ENCODE peak calls at places on chromosomes 3 and 15, in eight cellular contexts. One of them, this sample, is unnamed. For H3K27me3 and H3K9me3, the result is how much of the 10 kb centered on the place peaks cover.

GRCh38 chr15:51776952-51777574 is 25.7 kb downstream of the TMOD2 start:
- DNase-seq in body of pancreas: peak
- DNase-seq in left ventricle myocardium inferior: no peak
- DNase-seq in AG04450: peak
- DNase-seq in ovary: peak
- DNase-seq in A673: peak
- DNase-seq in endothelial cell of umbilical vein: peak
- DNase-seq in cardiac muscle cell: peak
- DNase-seq in this sample: peak

GRCh38 chr15:59158701-59159034 is 48.0 kb upstream of the LDHAL6B start:
- DNase-seq in ovary: no peak
- DNase-seq in AG04450: no peak
- DNase-seq in body of pancreas: peak
- DNase-seq in cardiac muscle cell: no peak
- DNase-seq in endothelial cell of umbilical vein: no peak
- DNase-seq in A673: no peak
- DNase-seq in left ventricle myocardium inferior: no peak
- DNase-seq in this sample: peak

GRCh38 chr3:117322866-117323265 is 613.3 kb downstream of the TUSC7 start:
- DNase-seq in AG04450: no peak
- DNase-seq in A673: peak
- DNase-seq in cardiac muscle cell: peak
- DNase-seq in ovary: no peak
- DNase-seq in body of pancreas: no peak
- DNase-seq in left ventricle myocardium inferior: no peak
- DNase-seq in endothelial cell of umbilical vein: peak
- DNase-seq in this sample: no peak

GRCh38 chr3:190436356-190436755 is 13.3 kb downstream of the TMEM207 start:
- DNase-seq in ovary: no peak
- DNase-seq in cardiac muscle cell: no peak
- DNase-seq in AG04450: no peak
- DNase-seq in body of pancreas: no peak
- DNase-seq in A673: no peak
- DNase-seq in left ventricle myocardium inferior: no peak
- DNase-seq in endothelial cell of umbilical vein: no peak
- DNase-seq in this sample: no peak

GRCh38 chr3:81477740-81478139 is 283.7 kb downstream of the GBE1 start:
- DNase-seq in A673: no peak
- DNase-seq in left ventricle myocardium inferior: no peak
- DNase-seq in ovary: no peak
- DNase-seq in body of pancreas: no peak
- DNase-seq in cardiac muscle cell: no peak
- DNase-seq in endothelial cell of umbilical vein: no peak
- DNase-seq in AG04450: no peak
- DNase-seq in this sample: no peak

GRCh38 chr15:90946538-90946937 is 8.1 kb upstream of the RCCD1 start:
- DNase-seq in body of pancreas: no peak
- DNase-seq in AG04450: no peak
- DNase-seq in cardiac muscle cell: no peak
- DNase-seq in A673: no peak
- DNase-seq in endothelial cell of umbilical vein: no peak
- DNase-seq in ovary: no peak
- DNase-seq in left ventricle myocardium inferior: no peak
- DNase-seq in this sample: no peak

GRCh38 chr3:133762539-133762938 is 16.3 kb downstream of the TF start:
- DNase-seq in endothelial cell of umbilical vein: no peak
- DNase-seq in AG04450: no peak
- DNase-seq in A673: no peak
- DNase-seq in cardiac muscle cell: no peak
- DNase-seq in ovary: no peak
- DNase-seq in body of pancreas: no peak
- DNase-seq in left ventricle myocardium inferior: no peak
- DNase-seq in this sample: no peak

GRCh38 chr15:27057904-27058645 is 87.1 kb downstream of the GABRG3 start:
- DNase-seq in left ventricle myocardium inferior: no peak
- DNase-seq in A673: no peak
- DNase-seq in body of pancreas: no peak
- DNase-seq in cardiac muscle cell: no peak
- DNase-seq in ovary: no peak
- DNase-seq in AG04450: no peak
- DNase-seq in endothelial cell of umbilical vein: no peak
- DNase-seq in this sample: no peak

GRCh38 chr3:149658444-149659172 is 783 bp upstream of the WWTR1 start:
- DNase-seq in body of pancreas: peak
- DNase-seq in endothelial cell of umbilical vein: peak
- DNase-seq in ovary: peak
- DNase-seq in cardiac muscle cell: peak
- DNase-seq in A673: peak
- DNase-seq in left ventricle myocardium inferior: peak
- DNase-seq in AG04450: peak
- DNase-seq in this sample: peak

GRCh38 chr3:41194701-41195100 is 4.6 kb upstream of the CTNNB1 start:
- DNase-seq in ovary: no peak
- DNase-seq in cardiac muscle cell: no peak
- DNase-seq in A673: no peak
- DNase-seq in body of pancreas: no peak
- DNase-seq in endothelial cell of umbilical vein: no peak
- DNase-seq in AG04450: no peak
- DNase-seq in left ventricle myocardium inferior: no peak
- DNase-seq in this sample: no peak

GRCh38 chr3:108219336-108219735 is 2.9 kb downstream of the IFT57 start:
- DNase-seq in cardiac muscle cell: no peak
- DNase-seq in body of pancreas: no peak
- DNase-seq in ovary: no peak
- DNase-seq in left ventricle myocardium inferior: no peak
- DNase-seq in A673: no peak
- DNase-seq in endothelial cell of umbilical vein: no peak
- DNase-seq in AG04450: no peak
- DNase-seq in this sample: no peak

GRCh38 chr3:144770813-144771400 is 799.3 kb downstream of the DIPK2A start:
- DNase-seq in left ventricle myocardium inferior: no peak
- DNase-seq in endothelial cell of umbilical vein: peak
- DNase-seq in AG04450: peak
- DNase-seq in ovary: no peak
- DNase-seq in body of pancreas: no peak
- DNase-seq in cardiac muscle cell: peak
- DNase-seq in A673: peak
- DNase-seq in this sample: no peak

GRCh38 chr3:128496019-128496601 is 3.1 kb upstream of the GATA2 start:
- DNase-seq in ovary: no peak
- DNase-seq in A673: no peak
- DNase-seq in cardiac muscle cell: no peak
- DNase-seq in AG04450: no peak
- DNase-seq in left ventricle myocardium inferior: no peak
- DNase-seq in endothelial cell of umbilical vein: no peak
- DNase-seq in body of pancreas: no peak
- DNase-seq in this sample: no peak

GRCh38 chr3:128498127-128498626 is 5.2 kb upstream of the GATA2 start:
- DNase-seq in body of pancreas: no peak
- DNase-seq in left ventricle myocardium inferior: no peak
- DNase-seq in AG04450: no peak
- DNase-seq in endothelial cell of umbilical vein: peak
- DNase-seq in A673: no peak
- DNase-seq in cardiac muscle cell: no peak
- DNase-seq in ovary: no peak
- DNase-seq in this sample: no peak

GRCh38 chr3:128498901-128499530 is 6.0 kb upstream of the GATA2 start:
- DNase-seq in endothelial cell of umbilical vein: no peak
- DNase-seq in left ventricle myocardium inferior: no peak
- DNase-seq in ovary: no peak
- DNase-seq in A673: no peak
- DNase-seq in AG04450: no peak
- DNase-seq in cardiac muscle cell: no peak
- DNase-seq in body of pancreas: no peak
- DNase-seq in this sample: no peak

GRCh38 chr3:128496602-128497304 is 3.8 kb upstream of the GATA2 start:
- DNase-seq in ovary: peak
- DNase-seq in cardiac muscle cell: no peak
- DNase-seq in left ventricle myocardium inferior: no peak
- DNase-seq in endothelial cell of umbilical vein: peak
- DNase-seq in AG04450: no peak
- DNase-seq in body of pancreas: peak
- DNase-seq in A673: no peak
- DNase-seq in this sample: no peak

GRCh38 chr3:128497305-128498126 is 4.5 kb upstream of the GATA2 start:
- DNase-seq in body of pancreas: peak
- DNase-seq in ovary: peak
- DNase-seq in AG04450: no peak
- DNase-seq in endothelial cell of umbilical vein: peak
- DNase-seq in left ventricle myocardium inferior: peak
- DNase-seq in cardiac muscle cell: peak
- DNase-seq in A673: peak
- DNase-seq in this sample: no peak
- H3K27me3 ChIP-seq in body of pancreas: under half
- H3K27me3 ChIP-seq in ovary: under half
- H3K27me3 ChIP-seq in AG04450: under half
- H3K27me3 ChIP-seq in endothelial cell of umbilical vein: under half
- H3K27me3 ChIP-seq in left ventricle myocardium inferior: half or more
- H3K27me3 ChIP-seq in cardiac muscle cell: half or more
- H3K27me3 ChIP-seq in A673: under half
- H3K27me3 ChIP-seq in this sample: under half

GRCh38 chr3:158313344-158313927 is 203.5 kb downstream of the RSRC1 start:
- DNase-seq in cardiac muscle cell: peak
- DNase-seq in AG04450: no peak
- DNase-seq in A673: peak
- DNase-seq in body of pancreas: no peak
- DNase-seq in endothelial cell of umbilical vein: peak
- DNase-seq in left ventricle myocardium inferior: no peak
- DNase-seq in ovary: no peak
- DNase-seq in this sample: no peak
- TF ChIP-seq CTCF in cardiac muscle cell: peak
- TF ChIP-seq CTCF in AG04450: peak
- TF ChIP-seq CTCF in A673: peak
- TF ChIP-seq CTCF in body of pancreas: no peak
- TF ChIP-seq CTCF in endothelial cell of umbilical vein: no peak
- TF ChIP-seq CTCF in left ventricle myocardium inferior: peak
- TF ChIP-seq CTCF in ovary: no peak
- TF ChIP-seq CTCF in this sample: no peak

DNA sequence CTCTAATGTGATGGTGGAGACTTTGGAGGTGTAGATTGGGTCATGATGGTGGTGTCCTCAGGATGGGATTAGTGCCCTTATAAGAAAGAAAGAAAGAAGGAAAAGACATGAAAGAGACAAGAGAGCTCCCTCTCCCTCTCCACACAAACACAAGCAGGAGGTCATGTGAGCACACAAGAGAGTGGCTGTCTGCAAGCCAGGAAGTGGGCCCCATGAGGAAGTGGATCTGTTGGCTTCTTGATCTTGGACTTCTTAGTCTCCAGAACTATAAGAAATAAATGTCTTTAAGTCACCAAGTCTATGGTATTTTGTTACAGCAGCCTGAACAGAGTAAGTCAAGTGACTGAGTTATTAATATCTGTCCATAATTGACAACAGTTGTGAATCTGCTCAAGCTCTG is 17.1 kb downstream of the IQCB1 start:
- DNase-seq in ovary: no peak
- DNase-seq in cardiac muscle cell: no peak
- DNase-seq in AG04450: no peak
- DNase-seq in A673: no peak
- DNase-seq in body of pancreas: no peak
- DNase-seq in endothelial cell of umbilical vein: no peak
- DNase-seq in left ventricle myocardium inferior: no peak
- DNase-seq in this sample: no peak
- H3K9me3 ChIP-seq in ovary: under half
- H3K9me3 ChIP-seq in cardiac muscle cell: under half
- H3K9me3 ChIP-seq in AG04450: under half
- H3K9me3 ChIP-seq in A673: under half
- H3K9me3 ChIP-seq in body of pancreas: under half
- H3K9me3 ChIP-seq in endothelial cell of umbilical vein: under half
- H3K9me3 ChIP-seq in left ventricle myocardium inferior: under half
- H3K9me3 ChIP-seq in this sample: under half

GRCh38 chr3:123028233-123028828 is 768 bp upstream of the SEMA5B start:
- DNase-seq in ovary: peak
- DNase-seq in cardiac muscle cell: peak
- DNase-seq in endothelial cell of umbilical vein: peak
- DNase-seq in body of pancreas: peak
- DNase-seq in A673: peak
- DNase-seq in left ventricle myocardium inferior: no peak
- DNase-seq in AG04450: peak
- DNase-seq in this sample: no peak
- H3K27me3 ChIP-seq in ovary: under half
- H3K27me3 ChIP-seq in cardiac muscle cell: under half
- H3K27me3 ChIP-seq in endothelial cell of umbilical vein: half or more
- H3K27me3 ChIP-seq in body of pancreas: under half
- H3K27me3 ChIP-seq in A673: half or more
- H3K27me3 ChIP-seq in left ventricle myocardium inferior: under half
- H3K27me3 ChIP-seq in AG04450: half or more
- H3K27me3 ChIP-seq in this sample: under half

GRCh38 chr3:150868282-150868681 is 37.0 kb downstream of the MINDY4B start:
- DNase-seq in left ventricle myocardium inferior: no peak
- DNase-seq in endothelial cell of umbilical vein: no peak
- DNase-seq in cardiac muscle cell: no peak
- DNase-seq in A673: no peak
- DNase-seq in AG04450: no peak
- DNase-seq in ovary: peak
- DNase-seq in body of pancreas: no peak
- DNase-seq in this sample: no peak
- TF ChIP-seq CTCF in left ventricle myocardium inferior: no peak
- TF ChIP-seq CTCF in endothelial cell of umbilical vein: no peak
- TF ChIP-seq CTCF in cardiac muscle cell: no peak
- TF ChIP-seq CTCF in A673: no peak
- TF ChIP-seq CTCF in AG04450: no peak
- TF ChIP-seq CTCF in ovary: no peak
- TF ChIP-seq CTCF in body of pancreas: no peak
- TF ChIP-seq CTCF in this sample: no peak